ENCODE peak calls at places on chromosomes 6 and 20, in eight cellular contexts. K is ascending aorta; N is choroid plexus epithelial cell; F is NCI-H1436; W is non-pigmented ciliary epithelial cell; V is NCI-H82; O is endothelial cell; Q is activated CD4-positive, alpha-beta T cell treated with anti-CD3 and anti-CD28 coated beads, Interleukin-2, amount 50 U/mL, for 24 hours. H is an unnamed sample.

GRCh38 chr6:35368038-35368887 is 25.9 kb downstream of the PPARD start:
- DNase-seq in K (no peak), N (peak; percentile 58), F (no peak), W (no peak), V (no peak), O (no peak), Q (no peak), H (no peak)

GRCh38 chr6:71419217-71419953 is 130.8 kb downstream of the OGFRL1 start:
- DNase-seq in K (no peak), N (no peak), F (no peak), W (no peak), V (no peak), O (no peak), Q (no peak), H (no peak)

GRCh38 chr6:117441824-117442264 is 16.1 kb upstream of the ROS1 start:
- DNase-seq in K (no peak), N (peak; percentile 83), F (no peak), W (no peak), V (no peak), O (no peak), Q (no peak), H (peak; percentile 13)

GRCh38 chr6:39997101-39997635 is 62.9 kb upstream of the MOCS1 start:
- DNase-seq in K (no peak), N (no peak), F (no peak), W (no peak), V (no peak), O (no peak), Q (no peak), H (no peak)

GRCh38 chr6:121652223-121652622 is 216.8 kb downstream of the GJA1 start:
- DNase-seq in K (no peak), N (peak; percentile 19), F (no peak), W (no peak), V (no peak), O (no peak), Q (no peak), H (no peak)

GRCh38 chr20:24838551-24839530 is 110.2 kb upstream of the CST7 start:
- DNase-seq in K (no peak), N (peak; percentile 14), F (no peak), W (no peak), V (no peak), O (no peak), Q (no peak), H (no peak)

GRCh38 chr6:11381801-11382513 is 149.5 kb upstream of the NEDD9 start:
- DNase-seq in K (no peak), N (no peak), F (no peak), W (no peak), V (no peak), O (no peak), Q (peak; percentile 58), H (no peak)

GRCh38 chr6:159691133-159691962 is 1.7 kb downstream of the SOD2 start:
- DNase-seq in K (no peak), N (peak; percentile 96), F (peak; percentile 17), W (no peak), V (peak; percentile 57), O (no peak), Q (peak; percentile 35), H (peak; percentile 64)

GRCh38 chr6:127841811-127842210 is 59.0 kb downstream of the THEMIS start:
- DNase-seq in K (no peak), N (peak; percentile 24), F (no peak), W (peak; percentile 9), V (no peak), O (no peak), Q (no peak), H (no peak)

GRCh38 chr6:142353690-142354089 is 51.9 kb downstream of the ADGRG6 start:
- DNase-seq in K (no peak), N (no peak), F (no peak), W (no peak), V (no peak), O (no peak), Q (no peak), H (no peak)

GRCh38 chr20:63572788-63573738 is 976 bp downstream of the HELZ2 start:
- DNase-seq in K (no peak), N (no peak), F (no peak), W (no peak), V (peak; percentile 39), O (peak; percentile 52), Q (no peak), H (no peak)